ENCODE peak calls at places on chromosomes 1 and 21, in nine cellular contexts. J is foreskin fibroblast; G is central memory CD4-positive, alpha-beta T cell; K is M059J; F is NK-92 treated with Interleukin-12 subunit alpha and Interleukin-12 subunit beta, amount 100 ng/mL, for 24 hours; E is prostate gland; O is CD8-positive, alpha-beta T cell; B is tibial artery; Z is hepatic stellate cell. Q is an unnamed sample.

GRCh38 chr1:221712776-221713431 is 29.0 kb downstream of the DUSP10 start:
- DNase-seq in J (no peak), Z (no peak), G (peak; percentile 87), K (no peak), O (peak; percentile 87), F (peak; percentile 77), B (no peak), E (no peak), Q (no peak)

GRCh38 chr1:41361495-41362356 is 492 bp downstream of the FOXO6 start:
- DNase-seq in J (no peak), B (no peak), E (no peak), O (no peak), G (no peak), K (no peak), F (no peak), Z (peak; percentile 27), Q (peak; percentile 35)

GRCh38 chr1:48777219-48777895 is 666 bp upstream of the BEND5 start:
- DNase-seq in K (no peak), F (no peak), J (no peak), E (peak; percentile 18), Z (no peak), O (no peak), B (no peak), G (no peak), Q (peak; percentile 48)

GRCh38 chr1:4071675-4072074 is 171.6 kb upstream of the C1orf174 start:
- DNase-seq in B (no peak), O (no peak), Z (no peak), E (no peak), G (no peak), K (no peak), F (no peak), J (no peak), Q (peak; percentile 18)

GRCh38 chr1:23624440-23624839 is 65.1 kb upstream of the ID3 start:
- DNase-seq in K (peak; percentile 18), B (no peak), G (no peak), F (peak; percentile 56), J (no peak), Z (no peak), E (no peak), O (no peak), Q (no peak)

GRCh38 chr1:67307251-67308060 is at the start of gene IL12RB2:
- DNase-seq in E (no peak), Z (no peak), F (peak; percentile 68), B (no peak), K (no peak), O (peak; percentile 56), J (peak; percentile 16), G (peak; percentile 23), Q (peak; percentile 39)

GRCh38 chr1:72000809-72001208 is 281.5 kb downstream of the NEGR1 start:
- DNase-seq in F (no peak), O (no peak), K (no peak), E (no peak), J (no peak), G (no peak), B (no peak), Z (no peak), Q (no peak)

GRCh38 chr1:154941332-154941995 is 4.9 kb upstream of the PMVK start:
- DNase-seq in K (peak; percentile 43), B (no peak), O (no peak), J (peak; percentile 52), F (no peak), G (no peak), E (no peak), Z (peak; percentile 47), Q (peak; percentile 78)

GRCh38 chr21:23522750-23523149 is 2084.5 kb downstream of the MRPL39 start:
- DNase-seq in J (no peak), F (no peak), O (no peak), K (no peak), G (no peak), E (no peak), Z (no peak), B (no peak), Q (no peak)

GRCh38 chr1:183634429-183635065 is 1.0 kb downstream of the ARPC5 start:
- DNase-seq in K (no peak), O (no peak), F (no peak), G (no peak), Z (no peak), B (no peak), J (no peak), E (no peak), Q (no peak)

Q was measured in body of pancreas.